ENCODE peak calls at places on chromosomes 5 and 9, in four cellular contexts. One of them, this sample, is unnamed.

GRCh38 chr5:98638701-98639100 is 134.8 kb upstream of the RGMB start:
- DNase-seq in GM12878: no peak
- DNase-seq in HepG2: no peak
- DNase-seq in K562: no peak
- DNase-seq in this sample: no peak

GRCh38 chr5:9381464-9381863 is 164.4 kb downstream of the SEMA5A start:
- DNase-seq in GM12878: peak; percentile 68
- DNase-seq in HepG2: no peak
- DNase-seq in K562: no peak
- DNase-seq in this sample: no peak

GRCh38 chr5:109589983-109590382 is 99.7 kb upstream of the MAN2A1 start:
- DNase-seq in GM12878: no peak
- DNase-seq in HepG2: no peak
- DNase-seq in K562: no peak
- DNase-seq in this sample: no peak

GRCh38 chr5:90558344-90559192 is at the start of gene ADGRV1:
- DNase-seq in GM12878: no peak
- DNase-seq in HepG2: peak; percentile 9
- DNase-seq in K562: peak; percentile 88
- DNase-seq in this sample: peak; percentile 92

GRCh38 chr9:81588148-81588874 is 101.0 kb downstream of the TLE1 start:
- DNase-seq in GM12878: no peak
- DNase-seq in HepG2: peak; percentile 99
- DNase-seq in K562: no peak
- DNase-seq in this sample: no peak

GRCh38 chr9:134031783-134032182 is 6.5 kb downstream of the BRD3OS start:
- DNase-seq in GM12878: no peak
- DNase-seq in HepG2: no peak
- DNase-seq in K562: no peak
- DNase-seq in this sample: no peak

GRCh38 chr9:129756191-129756590 is 3.3 kb upstream of the PTGES start:
- DNase-seq in GM12878: no peak
- DNase-seq in HepG2: no peak
- DNase-seq in K562: no peak
- DNase-seq in this sample: no peak

GRCh38 chr5:57033103-57033502 is 81.2 kb upstream of the MIER3 start:
- DNase-seq in GM12878: no peak
- DNase-seq in HepG2: no peak
- DNase-seq in K562: no peak
- DNase-seq in this sample: no peak

GRCh38 chr9:86485359-86485758 is 131.1 kb upstream of the TUT7 start:
- DNase-seq in GM12878: no peak
- DNase-seq in HepG2: no peak
- DNase-seq in K562: no peak
- DNase-seq in this sample: no peak

GRCh38 chr5:83987513-83988292 is 267.0 kb upstream of the HAPLN1 start:
- DNase-seq in GM12878: no peak
- DNase-seq in HepG2: no peak
- DNase-seq in K562: no peak
- DNase-seq in this sample: no peak

GRCh38 chr9:6667633-6668280 is 22.2 kb upstream of the GLDC start:
- DNase-seq in GM12878: no peak
- DNase-seq in HepG2: no peak
- DNase-seq in K562: peak; percentile 37
- DNase-seq in this sample: peak; percentile 39

GRCh38 chr5:58274199-58274598 is 185.7 kb downstream of the PLK2 start:
- DNase-seq in GM12878: no peak
- DNase-seq in HepG2: no peak
- DNase-seq in K562: no peak
- DNase-seq in this sample: no peak

GRCh38 chr5:140073296-140073695 is 30.2 kb upstream of the NRG2 start:
- DNase-seq in GM12878: no peak
- DNase-seq in HepG2: no peak
- DNase-seq in K562: peak; percentile 28
- DNase-seq in this sample: no peak

GRCh38 chr9:104863180-104863883 is 64.6 kb downstream of the ABCA1 start:
- DNase-seq in GM12878: peak; percentile 7
- DNase-seq in HepG2: peak; percentile 59
- DNase-seq in K562: peak; percentile 70
- DNase-seq in this sample: peak; percentile 66

GRCh38 chr9:21812945-21813568 is 10.6 kb downstream of the MTAP start:
- DNase-seq in GM12878: no peak
- DNase-seq in HepG2: peak; percentile 51
- DNase-seq in K562: no peak
- DNase-seq in this sample: peak; percentile 80

GRCh38 chr5:169795311-169795710 is 158.2 kb downstream of the DOCK2 start:
- DNase-seq in GM12878: no peak
- DNase-seq in HepG2: no peak
- DNase-seq in K562: peak; percentile 38
- DNase-seq in this sample: no peak

GRCh38 chr5:92402045-92402444 is 1018.9 kb upstream of the ARRDC3 start:
- DNase-seq in GM12878: no peak
- DNase-seq in HepG2: no peak
- DNase-seq in K562: no peak
- DNase-seq in this sample: no peak

GRCh38 chr5:137735531-137736284 is at the start of gene KLHL3:
- DNase-seq in GM12878: no peak
- DNase-seq in HepG2: peak; percentile 13
- DNase-seq in K562: no peak
- DNase-seq in this sample: peak; percentile 23

GRCh38 chr9:92242779-92243136 is 50.7 kb downstream of the IARS1 start:
- DNase-seq in GM12878: no peak
- DNase-seq in HepG2: no peak
- DNase-seq in K562: no peak
- DNase-seq in this sample: no peak

GRCh38 chr5:139012170-139012569 is 137.0 kb upstream of the LRRTM2 start:
- DNase-seq in GM12878: no peak
- DNase-seq in HepG2: no peak
- DNase-seq in K562: no peak
- DNase-seq in this sample: no peak

GRCh38 chr5:103205991-103206700 is 52.4 kb upstream of the MACIR start:
- DNase-seq in GM12878: no peak
- DNase-seq in HepG2: no peak
- DNase-seq in K562: no peak
- DNase-seq in this sample: no peak

GRCh38 chr5:73296772-73297171 is 123.8 kb downstream of the TMEM174 start:
- DNase-seq in GM12878: no peak
- DNase-seq in HepG2: no peak
- DNase-seq in K562: peak; percentile 70
- DNase-seq in this sample: no peak

GRCh38 chr9:121322037-121322736 is 47.9 kb downstream of the STOM start:
- DNase-seq in GM12878: no peak
- DNase-seq in HepG2: peak; percentile 99
- DNase-seq in K562: no peak
- DNase-seq in this sample: no peak

GRCh38 chr9:131502781-131503625 is at the start of gene POMT1:
- DNase-seq in GM12878: peak; percentile 59
- DNase-seq in HepG2: peak; percentile 73
- DNase-seq in K562: peak; percentile 93
- DNase-seq in this sample: peak; percentile 97

GRCh38 chr5:54553659-54554207 is 36.2 kb downstream of the SNX18 start:
- DNase-seq in GM12878: no peak
- DNase-seq in HepG2: no peak
- DNase-seq in K562: no peak
- DNase-seq in this sample: no peak

GRCh38 chr5:166781729-166782128 is 1509.7 kb upstream of the WWC1 start:
- DNase-seq in GM12878: no peak
- DNase-seq in HepG2: no peak
- DNase-seq in K562: no peak
- DNase-seq in this sample: no peak

GRCh38 chr5:180806351-180807011 is 3.9 kb upstream of the MGAT1 start:
- DNase-seq in GM12878: no peak
- DNase-seq in HepG2: no peak
- DNase-seq in K562: no peak
- DNase-seq in this sample: no peak

GRCh38 chr5:180802325-180803180 is at the start of gene MGAT1:
- DNase-seq in GM12878: no peak
- DNase-seq in HepG2: peak; percentile 65
- DNase-seq in K562: peak; percentile 85
- DNase-seq in this sample: peak; percentile 96

GRCh38 chr5:180801596-180802324 is 846 bp downstream of the MGAT1 start:
- DNase-seq in GM12878: no peak
- DNase-seq in HepG2: no peak
- DNase-seq in K562: no peak
- DNase-seq in this sample: no peak

GRCh38 chr5:180803181-180804128 is 849 bp upstream of the MGAT1 start:
- DNase-seq in GM12878: peak; percentile 85
- DNase-seq in HepG2: peak; percentile 48
- DNase-seq in K562: peak; percentile 81
- DNase-seq in this sample: no peak

DNA sequence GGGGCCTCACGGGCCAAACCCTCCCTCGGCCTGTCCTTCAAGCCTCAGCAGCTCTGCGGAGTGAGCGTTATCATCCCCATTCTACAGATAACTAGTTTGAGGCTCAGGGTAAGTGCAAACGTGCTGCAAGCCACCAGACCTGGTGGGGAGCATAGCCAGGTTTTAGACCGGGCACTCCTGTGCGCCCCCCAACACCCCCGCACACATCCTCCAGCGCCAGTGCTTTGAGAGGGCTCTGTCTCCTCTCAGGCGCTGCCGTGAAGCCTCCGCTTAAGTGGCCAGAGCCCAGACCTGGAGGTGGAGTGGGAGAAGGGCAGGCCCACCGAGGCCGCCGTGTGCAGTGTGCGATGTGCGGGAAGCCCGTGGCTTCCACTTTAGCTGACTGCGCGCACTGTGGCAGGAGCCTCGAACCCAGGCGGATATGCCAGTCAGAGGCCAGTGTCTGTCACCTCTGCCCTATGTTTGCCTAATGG is 1.6 kb upstream of the MGAT1 start:
- DNase-seq in GM12878: no peak
- DNase-seq in HepG2: no peak
- DNase-seq in K562: no peak
- DNase-seq in this sample: no peak
- TF ChIP-seq TARDBP in GM12878: no peak
- TF ChIP-seq TARDBP in HepG2: no peak
- TF ChIP-seq TARDBP in K562: no peak
- TF ChIP-seq TARDBP in this sample: no peak

DNA sequence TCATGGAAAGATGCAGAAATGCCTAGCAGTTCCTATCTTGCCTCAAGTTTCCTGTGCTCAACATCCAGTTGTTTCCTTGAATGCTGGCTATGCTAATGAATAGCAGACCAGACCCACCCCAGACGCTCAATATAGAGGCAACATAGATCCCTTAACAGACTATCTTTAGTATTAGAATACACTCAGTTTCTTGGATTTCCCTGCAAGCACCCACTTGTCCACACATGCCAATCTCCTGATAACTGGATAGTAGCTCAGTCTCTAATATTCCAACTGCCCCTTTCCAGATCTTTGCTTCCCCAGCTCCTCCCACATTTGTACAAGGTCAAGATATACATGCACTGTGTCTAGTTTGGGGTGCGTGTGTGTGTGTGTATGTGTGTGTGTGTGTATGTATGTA is 93.3 kb upstream of the PCSK5 start:
- DNase-seq in GM12878: no peak
- DNase-seq in HepG2: no peak
- DNase-seq in K562: no peak
- DNase-seq in this sample: no peak
- TF ChIP-seq FOXK2 in GM12878: no peak
- TF ChIP-seq FOXK2 in HepG2: no peak
- TF ChIP-seq FOXK2 in K562: no peak
- TF ChIP-seq FOXK2 in this sample: no peak

GRCh38 chr5:172170251-172170701 is 17.7 kb downstream of the STK10 start:
- DNase-seq in GM12878: no peak
- DNase-seq in HepG2: no peak
- DNase-seq in K562: no peak
- DNase-seq in this sample: no peak
- TF ChIP-seq TARDBP in GM12878: no peak
- TF ChIP-seq TARDBP in HepG2: no peak
- TF ChIP-seq TARDBP in K562: no peak
- TF ChIP-seq TARDBP in this sample: no peak

GRCh38 chr9:114469091-114469853 is 36.0 kb downstream of the WHRN start:
- DNase-seq in GM12878: no peak
- DNase-seq in HepG2: no peak
- DNase-seq in K562: no peak
- DNase-seq in this sample: no peak

GRCh38 chr9:114465906-114466900 is 39.1 kb downstream of the WHRN start:
- DNase-seq in GM12878: no peak
- DNase-seq in HepG2: peak; percentile 5
- DNase-seq in K562: no peak
- DNase-seq in this sample: no peak

GRCh38 chr9:114467910-114468309 is 37.4 kb downstream of the WHRN start:
- DNase-seq in GM12878: no peak
- DNase-seq in HepG2: no peak
- DNase-seq in K562: no peak
- DNase-seq in this sample: no peak

GRCh38 chr9:114465417-114465816 is 39.9 kb downstream of the WHRN start:
- DNase-seq in GM12878: no peak
- DNase-seq in HepG2: no peak
- DNase-seq in K562: no peak
- DNase-seq in this sample: no peak

GRCh38 chr9:114467226-114467750 is 38.0 kb downstream of the WHRN start:
- DNase-seq in GM12878: no peak
- DNase-seq in HepG2: no peak
- DNase-seq in K562: no peak
- DNase-seq in this sample: no peak
- TF ChIP-seq FOXK2 in GM12878: no peak
- TF ChIP-seq FOXK2 in HepG2: no peak
- TF ChIP-seq FOXK2 in K562: no peak
- TF ChIP-seq FOXK2 in this sample: no peak

This sample was measured in HEK293T.